ENCODE peak calls at places on chromosomes 13 and 19, in six cellular contexts. F is IMR-90, R is HCT116, Z is heart left ventricle, N is astrocyte, T is mesendoderm. G is an unnamed sample.

GRCh38 chr19:10805758-10806247 is 30.2 kb downstream of the TMED1 start:
- DNase-seq in F (no peak), R (no peak), Z (no peak), N (no peak), T (no peak), G (no peak)

GRCh38 chr19:14559916-14560775 is 11.7 kb downstream of the NDUFB7 start:
- DNase-seq in F (no peak), R (no peak), Z (peak; percentile 78), N (no peak), T (no peak), G (no peak)

GRCh38 chr19:27738569-27739193 is 1474.3 kb downstream of the UQCRFS1 start:
- DNase-seq in F (no peak), R (no peak), Z (no peak), N (no peak), T (no peak), G (no peak)

GRCh38 chr13:46831588-46832194 is 34.7 kb upstream of the ESD start:
- DNase-seq in F (peak; percentile 58), R (peak; percentile 51), Z (no peak), N (peak; percentile 18), T (peak; percentile 45), G (no peak)

GRCh38 chr19:38401148-38401547 is 1.7 kb upstream of the FAM98C start:
- DNase-seq in F (peak; percentile 50), R (no peak), Z (no peak), N (peak; percentile 46), T (peak; percentile 77), G (no peak)

GRCh38 chr13:103099894-103100293 is 33.7 kb upstream of the SLC10A2 start:
- DNase-seq in F (no peak), R (no peak), Z (no peak), N (no peak), T (no peak), G (peak; percentile 24)

GRCh38 chr13:50518791-50519201 is 324.7 kb downstream of the DLEU7 start:
- DNase-seq in F (peak; percentile 72), R (no peak), Z (no peak), N (peak; percentile 42), T (no peak), G (no peak)

GRCh38 chr13:32031025-32031814 is at the start of gene FRY:
- DNase-seq in F (peak; percentile 58), R (peak; percentile 15), Z (peak; percentile 73), N (peak; percentile 48), T (peak; percentile 95), G (no peak)

GRCh38 chr19:38020331-38020730 is 113.3 kb downstream of the SIPA1L3 start:
- DNase-seq in F (no peak), R (no peak), Z (no peak), N (no peak), T (no peak), G (no peak)

GRCh38 chr19:10718205-10719196 is 622 bp downstream of the DNM2 start:
- DNase-seq in F (peak; percentile 28), R (no peak), Z (peak; percentile 57), N (peak; percentile 8), T (peak; percentile 32), G (no peak)

GRCh38 chr19:49855676-49856573 is 5.0 kb downstream of the PTOV1 start:
- DNase-seq in F (no peak), R (no peak), Z (no peak), N (no peak), T (no peak), G (no peak)

GRCh38 chr13:61728468-61728867 is 312.8 kb upstream of the PCDH20 start:
- DNase-seq in F (no peak), R (no peak), Z (no peak), N (peak; percentile 47), T (no peak), G (no peak)

GRCh38 chr13:62014299-62014698 is 598.6 kb upstream of the PCDH20 start:
- DNase-seq in F (peak; percentile 1), R (peak; percentile 24), Z (no peak), N (no peak), T (peak; percentile 24), G (no peak)

GRCh38 chr19:1491114-1491848 is at the start of gene REEP6:
- DNase-seq in F (no peak), R (no peak), Z (no peak), N (no peak), T (no peak), G (no peak)
- H3K27ac ChIP-seq in F (peak within 1 kb of the TSS; percentile 68), R (peak within 1 kb of the TSS; percentile 78), Z (peak within 1 kb of the TSS; percentile 75), N (peak within 1 kb of the TSS; percentile 60), T (no peak within 1 kb of the TSS), G (no peak within 1 kb of the TSS)

DNA sequence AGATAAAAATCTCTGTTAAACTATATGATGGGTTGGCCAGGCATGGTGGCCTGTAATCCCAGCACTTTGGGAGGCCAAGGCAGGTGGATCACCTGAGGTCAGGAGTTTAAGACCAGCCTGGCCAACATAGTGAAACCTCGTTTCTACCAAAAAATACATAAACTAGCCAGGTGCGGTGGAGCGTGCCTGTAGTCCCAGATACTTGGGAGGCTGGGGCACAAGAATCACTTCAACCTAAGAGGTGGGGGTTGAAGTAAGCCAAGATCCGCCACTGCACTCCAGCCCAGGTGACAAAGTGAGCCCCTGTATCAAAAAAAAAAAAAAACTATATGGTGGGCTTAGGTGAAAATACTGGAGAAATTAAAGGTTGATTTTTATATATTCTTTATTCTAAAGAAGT is 11.3 kb downstream of the TBC1D4 start:
- DNase-seq in F (no peak), R (no peak), Z (no peak), N (no peak), T (no peak), G (no peak)
- H3K27ac ChIP-seq in F (no peak overlapping the region), R (no peak overlapping the region), Z (no peak overlapping the region), N (no peak overlapping the region), T (no peak overlapping the region), G (no peak overlapping the region)

DNA sequence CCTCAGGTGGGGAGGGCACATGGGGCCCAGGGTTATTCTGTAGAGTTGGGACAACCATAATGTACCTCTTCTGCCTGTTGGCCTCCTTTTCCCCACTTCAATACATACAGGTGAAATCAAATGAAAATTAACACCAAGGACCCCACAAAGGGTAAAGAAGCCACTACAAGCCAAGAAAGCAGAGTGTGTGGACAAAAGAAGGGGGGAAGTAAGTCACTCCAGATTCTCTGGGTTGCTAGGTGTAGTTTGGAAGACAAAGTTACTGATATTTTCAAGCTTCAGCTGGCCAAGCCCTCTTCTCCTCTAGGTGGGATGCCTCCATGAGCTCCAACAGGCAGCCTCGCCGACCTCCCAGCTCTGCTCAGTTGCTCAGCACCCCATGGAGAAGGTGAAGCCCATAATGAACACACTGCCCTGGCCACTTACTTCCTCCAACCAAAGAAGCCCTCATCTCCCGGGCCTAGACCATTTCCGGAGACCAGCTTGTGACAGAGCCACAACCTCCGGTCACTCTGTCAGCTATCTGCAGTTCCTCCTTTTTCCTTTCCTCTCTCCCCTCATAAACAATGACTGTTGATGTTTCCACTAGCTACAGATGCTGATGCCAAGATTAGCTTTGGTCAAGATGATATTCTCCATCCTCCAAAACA is 66.8 kb upstream of the MED4 start:
- DNase-seq in F (no peak), R (no peak), Z (peak; percentile 67), N (no peak), T (no peak), G (no peak)
- H3K27ac ChIP-seq in F (no peak overlapping the region), R (no peak overlapping the region), Z (peak overlapping the region; percentile 75), N (no peak overlapping the region), T (no peak overlapping the region), G (peak overlapping the region; percentile 92)

GRCh38 chr13:38044067-38044466 is 174.5 kb upstream of the TRPC4 start:
- DNase-seq in F (no peak), R (no peak), Z (no peak), N (no peak), T (no peak), G (no peak)

GRCh38 chr13:38045278-38046048 is 175.9 kb upstream of the TRPC4 start:
- DNase-seq in F (peak; percentile 33), R (no peak), Z (no peak), N (peak; percentile 8), T (peak; percentile 76), G (no peak)

GRCh38 chr13:38042771-38043170 is 173.2 kb upstream of the TRPC4 start:
- DNase-seq in F (peak; percentile 26), R (no peak), Z (no peak), N (peak; percentile 44), T (no peak), G (no peak)

DNA sequence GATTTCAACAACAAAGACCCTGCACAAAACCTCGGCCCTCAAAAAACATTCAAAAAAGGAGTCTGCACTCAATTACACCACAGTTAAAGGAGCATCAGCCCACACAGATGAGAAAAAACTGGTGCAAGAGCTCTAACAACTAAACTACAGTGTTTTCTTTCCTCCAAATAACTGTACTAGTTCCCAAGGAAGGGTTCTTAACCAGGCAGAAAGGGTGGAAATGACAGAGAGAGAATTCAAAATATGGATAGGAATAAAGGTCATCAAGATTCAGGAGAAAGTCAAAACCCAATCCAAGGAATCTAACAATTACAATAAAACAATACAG is 176.4 kb upstream of the TRPC4 start:
- DNase-seq in F (no peak), R (no peak), Z (no peak), N (no peak), T (no peak), G (no peak)
- H3K27ac ChIP-seq in F (no peak overlapping the region), R (no peak overlapping the region), Z (no peak overlapping the region), N (no peak overlapping the region), T (no peak overlapping the region), G (no peak overlapping the region)

DNA sequence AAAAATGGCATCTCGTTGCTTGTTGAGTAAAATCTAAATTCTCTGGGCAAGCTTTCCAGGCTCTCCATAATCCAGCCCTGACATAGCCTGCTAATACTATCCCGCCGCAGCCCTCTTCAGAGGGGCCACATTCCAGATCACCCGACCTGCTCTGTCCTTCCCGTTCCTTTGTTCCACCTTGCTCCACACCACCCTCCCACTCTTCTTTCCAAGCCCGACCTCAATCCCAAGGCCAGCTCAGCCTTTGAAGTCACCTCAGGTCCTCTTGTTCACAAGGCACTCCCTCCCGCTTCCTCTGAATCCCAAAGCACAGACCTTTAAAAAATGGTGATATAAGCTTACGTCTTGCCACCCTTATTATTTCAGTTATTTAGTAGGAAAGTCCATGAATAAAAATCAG is 67.8 kb downstream of the NUFIP1 start:
- DNase-seq in F (no peak), R (no peak), Z (no peak), N (no peak), T (no peak), G (no peak)
- H3K27ac ChIP-seq in F (peak overlapping the region; percentile 31), R (no peak overlapping the region), Z (peak overlapping the region; percentile 75), N (peak overlapping the region; percentile 71), T (no peak overlapping the region), G (peak overlapping the region; percentile 86)

GRCh38 chr13:51821666-51822065 is 17.7 kb upstream of the DHRS12 start:
- DNase-seq in F (no peak), R (no peak), Z (no peak), N (no peak), T (no peak), G (no peak)

GRCh38 chr13:51818276-51818675 is 14.3 kb upstream of the DHRS12 start:
- DNase-seq in F (no peak), R (no peak), Z (peak; percentile 58), N (no peak), T (no peak), G (no peak)

GRCh38 chr13:51818771-51819511 is 15.0 kb upstream of the DHRS12 start:
- DNase-seq in F (peak; percentile 53), R (no peak), Z (no peak), N (peak; percentile 24), T (no peak), G (no peak)

GRCh38 chr13:51817717-51818116 is 13.8 kb upstream of the DHRS12 start:
- DNase-seq in F (no peak), R (no peak), Z (no peak), N (no peak), T (no peak), G (no peak)

DNA sequence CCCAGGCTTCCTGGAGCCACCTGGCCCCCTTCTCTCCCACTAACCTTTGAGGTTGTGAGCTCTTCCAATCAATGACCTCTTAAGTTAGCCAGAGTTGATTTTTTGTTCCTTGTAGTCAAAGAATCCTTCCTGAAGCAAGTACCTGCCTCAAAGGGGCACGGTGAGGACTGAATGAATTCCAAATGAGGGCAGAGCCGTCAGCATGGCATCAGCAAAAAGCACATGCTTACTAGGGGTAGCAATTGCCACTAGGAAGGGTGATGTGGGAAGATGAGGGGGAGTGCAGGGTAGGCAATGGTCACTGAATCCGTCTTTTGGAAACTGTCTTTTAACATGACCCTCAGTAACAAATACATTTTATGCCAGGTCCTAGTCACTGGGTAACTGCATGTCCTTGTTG is 15.6 kb upstream of the DHRS12 start:
- DNase-seq in F (no peak), R (no peak), Z (no peak), N (no peak), T (no peak), G (no peak)
- H3K27ac ChIP-seq in F (no peak overlapping the region), R (no peak overlapping the region), Z (peak overlapping the region; percentile 74), N (no peak overlapping the region), T (no peak overlapping the region), G (no peak overlapping the region)